ENCODE peak calls at places on chromosomes 2 and 18, in seven cellular contexts. T is stimulated activated CD4-positive, alpha-beta T cell treated with anti-CD3 and anti-CD28 coated beads, Interleukin-1b, Interleukin-23, amount 100 ng/mL, for 48 hours; O is right cardiac atrium; W is GM19239; P is IMR-90; U is NCI-H446 treated with DMSO at 0.1 percent for 48 hours; L is HS-5. X is an unnamed sample.

GRCh38 chr2:113218283-113219091 is 44.7 kb downstream of the PSD4 start:
- DNase-seq in T (no peak), O (no peak), W (peak), P (no peak), U (no peak), L (no peak), X (no peak)

GRCh38 chr18:2281523-2282199 is 289.6 kb downstream of the METTL4 start:
- DNase-seq in T (no peak), O (no peak), W (no peak), P (no peak), U (no peak), L (no peak), X (no peak)

GRCh38 chr2:105380432-105381118 is 18.3 kb downstream of the FHL2 start:
- DNase-seq in T (no peak), O (peak), W (no peak), P (peak), U (no peak), L (no peak), X (no peak)

GRCh38 chr2:222897898-222898297 is 37.1 kb downstream of the ACSL3 start:
- DNase-seq in T (no peak), O (no peak), W (no peak), P (no peak), U (no peak), L (no peak), X (no peak)

GRCh38 chr2:233265899-233266431 is 14.5 kb downstream of the ATG16L1 start:
- DNase-seq in T (no peak), O (no peak), W (no peak), P (no peak), U (no peak), L (no peak), X (no peak)

GRCh38 chr2:135279209-135279608 is 227.1 kb downstream of the RAB3GAP1 start:
- DNase-seq in T (no peak), O (no peak), W (no peak), P (no peak), U (no peak), L (no peak), X (no peak)

GRCh38 chr2:153986488-153987229 is 114.9 kb downstream of the GALNT13 start:
- DNase-seq in T (no peak), O (no peak), W (no peak), P (no peak), U (no peak), L (no peak), X (no peak)

GRCh38 chr2:56130463-56131070 is 53.2 kb upstream of the CCDC85A start:
- DNase-seq in T (no peak), O (no peak), W (no peak), P (peak), U (no peak), L (peak), X (no peak)

GRCh38 chr18:79948719-79949411 is 2.6 kb downstream of the SLC66A2 start:
- DNase-seq in T (no peak), O (no peak), W (no peak), P (no peak), U (no peak), L (no peak), X (no peak)

GRCh38 chr2:113858764-113859163 is 31.1 kb upstream of the ACTR3 start:
- DNase-seq in T (no peak), O (no peak), W (no peak), P (peak), U (no peak), L (peak), X (no peak)

GRCh38 chr18:73908323-73908722 is 239.3 kb downstream of the FBXO15 start:
- DNase-seq in T (no peak), O (no peak), W (no peak), P (peak), U (no peak), L (no peak), X (no peak)

GRCh38 chr2:47221039-47221438 is 65.9 kb upstream of the STPG4 start:
- DNase-seq in T (no peak), O (no peak), W (no peak), P (peak), U (no peak), L (no peak), X (no peak)

GRCh38 chr18:70142021-70142420 is 63.5 kb downstream of the RTTN start:
- DNase-seq in T (no peak), O (no peak), W (no peak), P (no peak), U (no peak), L (no peak), X (no peak)

GRCh38 chr18:79523221-79523737 is 127.5 kb downstream of the NFATC1 start:
- DNase-seq in T (peak), O (no peak), W (no peak), P (no peak), U (no peak), L (no peak), X (peak)

GRCh38 chr2:122078451-122078850 is 323.0 kb downstream of the TSN start:
- DNase-seq in T (no peak), O (no peak), W (no peak), P (peak), U (peak), L (no peak), X (no peak)

GRCh38 chr2:18536100-18536499 is 24.4 kb downstream of the RDH14 start:
- DNase-seq in T (no peak), O (no peak), W (no peak), P (peak), U (no peak), L (no peak), X (no peak)

GRCh38 chr2:232781765-232782164 is 5.4 kb upstream of the KCNJ13 start:
- DNase-seq in T (peak), O (no peak), W (peak), P (peak), U (no peak), L (peak), X (peak)

GRCh38 chr2:206558492-206558891 is 83.8 kb upstream of the FAM237A start:
- DNase-seq in T (no peak), O (no peak), W (no peak), P (peak), U (no peak), L (no peak), X (no peak)

X was measured in activated naive CD8-positive, alpha-beta T cell treated with anti-CD3 and anti-CD28 coated beads for 36 hours.